ENCODE peak calls at places on chromosomes 4 and X, in nine cellular contexts. O is NCI-H345; K is trophoblast cell; C is GM19239; I is amniotic stem cell; D is CD8-positive, alpha-beta T cell; T is stimulated activated CD8-positive, alpha-beta memory T cell treated with anti-CD3 and anti-CD28 coated beads, Interleukin-4, amount 100 ng/mL, for 24 hours; W is naive thymus-derived CD8-positive, alpha-beta T cell; F is stimulated activated CD4-positive, alpha-beta T cell treated with anti-CD3 and anti-CD28 coated beads, TNF-alpha, amount 100 ng/mL, for 48 hours. Z is an unnamed sample.

GRCh38 chr4:156335721-156336120 is 382.1 kb upstream of the CTSO start:
- DNase-seq in D (no peak), W (no peak), C (no peak), I (no peak), O (no peak), T (no peak), K (no peak), F (no peak), Z (no peak)

GRCh38 chrX:120269379-120270035 is 18.9 kb downstream of the ZBTB33 start:
- DNase-seq in D (no peak), C (no peak), W (peak), K (no peak), T (no peak), F (no peak), I (no peak), O (no peak), Z (peak)

GRCh38 chr4:13368262-13368661 is 115.9 kb downstream of the RAB28 start:
- DNase-seq in I (no peak), O (no peak), K (no peak), D (no peak), T (no peak), F (no peak), C (no peak), W (no peak), Z (no peak)

GRCh38 chr4:7007944-7008343 is 35.2 kb upstream of the TADA2B start:
- DNase-seq in C (no peak), D (no peak), T (no peak), I (no peak), O (no peak), F (no peak), W (no peak), K (no peak), Z (no peak)

GRCh38 chrX:38561951-38562719 is 793 bp downstream of the TSPAN7 start:
- DNase-seq in K (no peak), D (no peak), O (peak), W (peak), F (no peak), C (no peak), T (no peak), I (no peak), Z (peak)

GRCh38 chr4:101187837-101188236 is 159.5 kb downstream of the PPP3CA start:
- DNase-seq in T (no peak), W (no peak), F (no peak), D (no peak), K (no peak), O (no peak), I (no peak), C (no peak), Z (no peak)

GRCh38 chrX:122910697-122911096 is 273.4 kb upstream of the GRIA3 start:
- DNase-seq in T (no peak), C (no peak), I (no peak), F (no peak), K (no peak), D (no peak), W (no peak), O (no peak), Z (no peak)

GRCh38 chr4:184151988-184152485 is 65.6 kb downstream of the ENPP6 start:
- DNase-seq in C (no peak), F (no peak), T (no peak), W (no peak), K (peak), O (no peak), I (no peak), D (no peak), Z (no peak)

GRCh38 chr4:19615086-19615689 is 636.5 kb upstream of the SLIT2 start:
- DNase-seq in T (no peak), F (no peak), W (no peak), K (peak), D (no peak), C (no peak), I (no peak), O (no peak), Z (no peak)

Z was measured in stimulated activated naive CD4-positive, alpha-beta T cell.